ENCODE peak calls at places on chromosome 16, in ten cellular contexts. Q is iris pigment epithelial cell; N is NCI-H1436; T is endothelial cell; H is KG1; Z is activated naive CD8-positive, alpha-beta T cell treated with anti-CD3 and anti-CD28 coated beads for 36 hours; U is HT1080; V is stomach; G is activated CD4-positive, alpha-beta T cell treated with anti-CD3 and anti-CD28 coated beads, Interleukin-2, amount 50 U/mL, for 48 hours; Y is lower lobe of right lung. E is an unnamed sample.

GRCh38 chr16:1259760-1260068 is 3.8 kb downstream of the TPSD1 start:
- DNase-seq in Q (no peak), N (no peak), T (no peak), H (no peak), Z (no peak), U (no peak), V (no peak), G (no peak), Y (no peak), E (no peak)

GRCh38 chr16:27458196-27458728 is 56.3 kb downstream of the IL21R start:
- DNase-seq in Q (no peak), N (no peak), T (no peak), H (no peak), Z (no peak), U (no peak), V (no peak), G (no peak), Y (no peak), E (no peak)

GRCh38 chr16:10370096-10370726 is 15.7 kb upstream of the ATF7IP2 start:
- DNase-seq in Q (no peak), N (no peak), T (no peak), H (no peak), Z (no peak), U (no peak), V (no peak), G (no peak), Y (no peak), E (no peak)

GRCh38 chr16:66036775-66037715 is 329.4 kb upstream of the CDH5 start:
- DNase-seq in Q (no peak), N (no peak), T (no peak), H (no peak), Z (no peak), U (no peak), V (no peak), G (no peak), Y (no peak), E (no peak)

GRCh38 chr16:68972008-68972407 is 128.7 kb downstream of the TANGO6 start:
- DNase-seq in Q (no peak), N (no peak), T (no peak), H (no peak), Z (no peak), U (no peak), V (no peak), G (no peak), Y (no peak), E (no peak)

GRCh38 chr16:29315916-29316517 is 90.5 kb downstream of the NPIPB11 start:
- DNase-seq in Q (no peak), N (no peak), T (no peak), H (no peak), Z (no peak), U (no peak), V (no peak), G (no peak), Y (no peak), E (no peak)

GRCh38 chr16:11139624-11140375 is 116.2 kb downstream of the SOCS1 start:
- DNase-seq in Q (no peak), N (no peak), T (peak; percentile 55), H (no peak), Z (peak; percentile 60), U (peak; percentile 60), V (no peak), G (peak; percentile 49), Y (no peak), E (no peak)

GRCh38 chr16:88635671-88636070 is 2.7 kb upstream of the IL17C start:
- DNase-seq in Q (no peak), N (peak; percentile 80), T (no peak), H (no peak), Z (no peak), U (no peak), V (no peak), G (no peak), Y (no peak), E (no peak)

GRCh38 chr16:4521971-4522623 is 16.5 kb downstream of the CDIP1 start:
- DNase-seq in Q (no peak), N (no peak), T (no peak), H (no peak), Z (no peak), U (no peak), V (no peak), G (no peak), Y (no peak), E (no peak)

E was measured in HuH-7.5.